ENCODE peak calls at places on chromosome 21, in six cellular contexts. F is lower leg skin; P is CD4-positive, alpha-beta T cell; V is Calu3; D is cardiac muscle cell; O is brain microvascular endothelial cell. Y is an unnamed sample.

GRCh38 chr21:36211660-36212512 is 55.3 kb downstream of the DOP1B start:
- DNase-seq in F (no peak), P (no peak), V (no peak), D (peak), O (peak), Y (no peak)

GRCh38 chr21:39317134-39318090 is 4.0 kb upstream of the BRWD1 start:
- DNase-seq in F (no peak), P (no peak), V (no peak), D (peak), O (no peak), Y (no peak)

GRCh38 chr21:45182958-45183357 is 104.7 kb downstream of the POFUT2 start:
- DNase-seq in F (no peak), P (no peak), V (no peak), D (no peak), O (no peak), Y (no peak)

GRCh38 chr21:41752231-41752681 is 14.6 kb downstream of the RIPK4 start:
- DNase-seq in F (no peak), P (no peak), V (no peak), D (peak), O (no peak), Y (no peak)

GRCh38 chr21:45001134-45002095 is 61.6 kb downstream of the SLX9 start:
- DNase-seq in F (peak), P (no peak), V (peak), D (peak), O (no peak), Y (no peak)

GRCh38 chr21:15562748-15563147 is 167.0 kb upstream of the USP25 start:
- DNase-seq in F (no peak), P (no peak), V (no peak), D (no peak), O (no peak), Y (no peak)

GRCh38 chr21:45911806-45912325 is 69.7 kb upstream of the COL6A1 start:
- DNase-seq in F (no peak), P (no peak), V (no peak), D (no peak), O (no peak), Y (no peak)

GRCh38 chr21:43727571-43728466 is 8.9 kb downstream of the PDXK start:
- DNase-seq in F (no peak), P (no peak), V (peak), D (peak), O (no peak), Y (no peak)

GRCh38 chr21:41048141-41048540 is 119.8 kb upstream of the BACE2 start:
- DNase-seq in F (no peak), P (no peak), V (no peak), D (no peak), O (no peak), Y (no peak)

GRCh38 chr21:44785620-44786344 is 15.8 kb downstream of the UBE2G2 start:
- DNase-seq in F (no peak), P (no peak), V (no peak), D (peak), O (no peak), Y (no peak)

GRCh38 chr21:15850645-15851044 is 120.9 kb downstream of the USP25 start:
- DNase-seq in F (no peak), P (no peak), V (no peak), D (peak), O (peak), Y (no peak)

GRCh38 chr21:43340491-43341348 is 86.2 kb downstream of the SIK1 start:
- DNase-seq in F (no peak), P (no peak), V (peak), D (peak), O (peak), Y (no peak)

GRCh38 chr21:29372063-29372802 is 73.5 kb downstream of the BACH1 start:
- DNase-seq in F (no peak), P (peak), V (peak), D (peak), O (peak), Y (no peak)

GRCh38 chr21:41768371-41769042 is 1.7 kb upstream of the RIPK4 start:
- DNase-seq in F (peak), P (no peak), V (peak), D (peak), O (peak), Y (no peak)

GRCh38 chr21:43645414-43645891 is 13.8 kb downstream of the HSF2BP start:
- DNase-seq in F (peak), P (no peak), V (peak), D (peak), O (peak), Y (no peak)

GRCh38 chr21:40041446-40041845 is 174.2 kb downstream of the PCP4 start:
- DNase-seq in F (no peak), P (no peak), V (no peak), D (no peak), O (no peak), Y (no peak)

GRCh38 chr21:15079276-15079675 is 14.5 kb upstream of the NRIP1 start:
- DNase-seq in F (no peak), P (no peak), V (no peak), D (no peak), O (no peak), Y (no peak)

GRCh38 chr21:42532466-42533181 is 19.0 kb downstream of the SLC37A1 start:
- DNase-seq in F (peak), P (no peak), V (no peak), D (no peak), O (no peak), Y (peak)

GRCh38 chr21:14589855-14590563 is 43.9 kb upstream of the SAMSN1 start:
- DNase-seq in F (no peak), P (no peak), V (no peak), D (no peak), O (no peak), Y (no peak)

GRCh38 chr21:46124926-46125845 is 27.3 kb downstream of the COL6A2 start:
- DNase-seq in F (peak), P (no peak), V (no peak), D (no peak), O (no peak), Y (peak)

GRCh38 chr21:15904389-15904788 is 174.6 kb downstream of the USP25 start:
- DNase-seq in F (no peak), P (no peak), V (no peak), D (no peak), O (no peak), Y (no peak)

GRCh38 chr21:44052071-44052829 is 40.1 kb downstream of the TRAPPC10 start:
- DNase-seq in F (peak), P (no peak), V (no peak), D (peak), O (no peak), Y (no peak)

GRCh38 chr21:35738342-35738961 is 321.9 kb downstream of the SETD4 start:
- DNase-seq in F (no peak), P (no peak), V (no peak), D (peak), O (peak), Y (no peak)

GRCh38 chr21:42313501-42313969 is 1.7 kb downstream of the TFF3 start:
- DNase-seq in F (peak), P (no peak), V (no peak), D (no peak), O (no peak), Y (no peak)

GRCh38 chr21:40254540-40255455 is 387.6 kb downstream of the PCP4 start:
- DNase-seq in F (no peak), P (no peak), V (no peak), D (no peak), O (no peak), Y (no peak)

GRCh38 chr21:28473530-28474225 is 519.0 kb downstream of the LTN1 start:
- DNase-seq in F (no peak), P (no peak), V (no peak), D (peak), O (no peak), Y (no peak)

GRCh38 chr21:43893536-43894205 is 28.6 kb downstream of the AGPAT3 start:
- DNase-seq in F (no peak), P (no peak), V (no peak), D (peak), O (no peak), Y (no peak)

GRCh38 chr21:42041711-42042110 is 29.4 kb upstream of the UMODL1 start:
- DNase-seq in F (no peak), P (no peak), V (no peak), D (no peak), O (no peak), Y (no peak)

GRCh38 chr21:24470852-24471251 is 1136.4 kb downstream of the MRPL39 start:
- DNase-seq in F (no peak), P (no peak), V (no peak), D (no peak), O (no peak), Y (no peak)

GRCh38 chr21:41010981-41011380 is 157.0 kb upstream of the BACE2 start:
- DNase-seq in F (no peak), P (no peak), V (no peak), D (no peak), O (no peak), Y (no peak)

GRCh38 chr21:45607021-45607921 is 36.3 kb upstream of the PCBP3 start:
- DNase-seq in F (peak), P (peak), V (no peak), D (peak), O (peak), Y (no peak)

GRCh38 chr21:46211376-46211775 is 17.2 kb downstream of the LSS start:
- DNase-seq in F (no peak), P (no peak), V (no peak), D (no peak), O (no peak), Y (peak)

GRCh38 chr21:42636535-42636914 is 16.9 kb upstream of the PDE9A start:
- DNase-seq in F (no peak), P (no peak), V (no peak), D (peak), O (peak), Y (no peak)

GRCh38 chr21:44773291-44773932 is 28.2 kb downstream of the UBE2G2 start:
- DNase-seq in F (peak), P (no peak), V (no peak), D (no peak), O (no peak), Y (no peak)

GRCh38 chr21:38258803-38259485 is 2.2 kb downstream of the KCNJ15 start:
- DNase-seq in F (no peak), P (no peak), V (no peak), D (peak), O (peak), Y (no peak)

GRCh38 chr21:24375201-24375600 is 1232.1 kb downstream of the MRPL39 start:
- DNase-seq in F (no peak), P (no peak), V (no peak), D (no peak), O (no peak), Y (no peak)

GRCh38 chr21:44925027-44925755 is 4.5 kb upstream of the ITGB2 start:
- DNase-seq in F (no peak), P (no peak), V (no peak), D (peak), O (no peak), Y (no peak)

GRCh38 chr21:42654179-42654912 is 925 bp downstream of the PDE9A start:
- DNase-seq in F (no peak), P (no peak), V (peak), D (no peak), O (no peak), Y (no peak)

GRCh38 chr21:46189213-46189958 is 5.1 kb upstream of the SPATC1L start:
- DNase-seq in F (no peak), P (no peak), V (no peak), D (peak), O (peak), Y (peak)

GRCh38 chr21:38955495-38955894 is 149.8 kb downstream of the ETS2 start:
- DNase-seq in F (no peak), P (no peak), V (no peak), D (peak), O (peak), Y (no peak)

GRCh38 chr21:30935121-30935888 is 53.9 kb upstream of the KRTAP11-1 start:
- DNase-seq in F (no peak), P (no peak), V (no peak), D (no peak), O (no peak), Y (no peak)
- TF ChIP-seq CTCF in F (no peak), P (no peak), V (no peak), D (no peak), O (no peak), Y (no peak)

DNA sequence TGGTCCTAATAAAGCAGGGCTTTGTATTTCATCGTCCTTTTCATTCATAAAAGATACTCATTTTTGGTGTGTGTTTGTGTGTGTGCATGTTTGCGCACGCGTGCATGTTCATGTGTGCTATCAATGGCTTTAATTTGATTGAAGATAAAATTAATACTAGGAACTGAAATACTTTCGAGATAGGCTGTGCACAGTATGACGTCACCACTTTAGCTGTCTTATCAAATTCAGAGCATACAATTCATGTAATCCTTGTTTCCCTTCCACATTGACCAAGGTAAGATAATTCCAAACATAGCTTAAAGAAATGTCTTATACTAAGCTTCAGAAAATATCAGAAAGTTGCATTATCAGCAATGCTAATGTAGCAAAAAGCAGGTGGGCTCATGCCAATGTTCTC is 113.6 kb upstream of the CYYR1 start:
- DNase-seq in F (no peak), P (no peak), V (no peak), D (no peak), O (no peak), Y (no peak)
- TF ChIP-seq CTCF in F (no peak), P (no peak), V (no peak), D (no peak), O (no peak), Y (no peak)

DNA sequence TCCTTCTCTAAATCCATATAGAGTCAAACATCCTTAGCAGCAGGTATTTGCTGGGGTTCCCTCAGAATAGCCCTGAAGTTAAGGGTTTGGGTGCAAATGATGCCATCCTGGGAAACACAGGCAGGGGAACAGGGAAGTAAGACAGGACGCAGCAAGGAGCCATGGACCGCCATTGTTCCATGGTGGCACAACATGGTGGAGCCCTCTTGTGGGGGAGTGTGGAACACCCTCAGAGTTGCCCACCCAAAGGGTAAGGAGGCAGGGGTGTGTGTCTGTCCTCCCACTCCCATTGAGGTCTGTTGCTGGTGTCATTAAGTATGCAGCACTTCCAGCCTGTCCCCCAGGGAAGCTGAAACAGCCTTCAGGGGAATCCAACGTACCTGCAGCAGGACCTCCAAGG is 20.4 kb upstream of the RCAN1 start:
- DNase-seq in F (peak), P (no peak), V (peak), D (no peak), O (no peak), Y (no peak)
- TF ChIP-seq CTCF in F (no peak), P (no peak), V (peak), D (peak), O (peak), Y (no peak)

DNA sequence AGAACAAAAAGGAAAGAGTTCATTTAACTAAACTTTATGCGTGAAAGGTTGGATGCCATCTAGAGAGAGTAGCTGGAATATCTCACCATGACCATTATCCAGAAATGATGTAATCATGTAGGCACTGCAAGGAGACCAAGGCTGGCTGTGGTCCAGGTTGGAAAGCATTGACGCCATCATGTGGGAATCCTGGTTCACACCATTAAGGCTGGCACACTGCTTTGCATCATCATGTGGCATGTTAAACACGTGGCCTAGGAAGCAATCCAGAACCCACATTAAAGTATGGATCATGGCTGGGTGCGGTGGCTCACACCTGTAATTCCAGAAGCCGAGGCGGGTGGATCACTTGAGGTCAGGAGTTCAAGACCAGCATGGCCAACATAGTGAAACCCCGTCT is 4.3 kb downstream of the ADAMTS1 start:
- DNase-seq in F (peak), P (no peak), V (peak), D (peak), O (peak), Y (no peak)
- TF ChIP-seq CTCF in F (no peak), P (no peak), V (no peak), D (no peak), O (peak), Y (no peak)

DNA sequence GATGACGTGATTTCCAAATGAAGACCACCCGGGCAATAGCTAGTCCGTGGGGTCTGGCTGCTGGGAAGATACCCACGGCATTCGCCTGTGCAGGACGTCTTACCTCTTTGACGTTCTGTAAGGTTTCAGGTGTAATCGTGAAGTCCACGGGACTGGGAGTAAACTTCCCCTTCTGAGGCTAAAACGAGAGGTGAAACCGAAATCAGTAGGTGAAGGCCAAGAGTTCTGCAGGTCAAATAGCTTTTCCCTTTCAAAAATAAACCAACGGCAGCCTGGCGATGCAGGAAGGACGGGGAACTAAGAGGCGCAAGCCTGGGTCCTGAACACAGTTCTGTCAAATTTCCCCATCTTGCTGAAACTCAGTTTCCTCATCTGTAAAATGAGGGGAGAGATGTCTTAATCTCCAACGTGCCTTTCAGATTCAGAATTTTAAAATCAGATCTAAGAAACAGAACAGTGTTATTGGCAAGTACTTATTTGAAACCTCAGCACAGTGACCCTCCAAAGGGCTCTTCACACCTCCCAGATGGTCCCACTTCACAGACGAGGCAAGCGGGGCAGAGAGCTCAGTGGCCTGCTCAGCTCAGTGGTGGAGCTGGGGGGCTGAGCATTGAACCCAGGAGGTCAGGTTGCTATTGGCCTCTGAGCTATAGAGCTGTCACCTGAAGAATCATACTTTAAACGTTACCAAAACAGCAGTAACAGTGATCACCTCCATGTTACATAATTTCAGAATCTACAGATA is 34.7 kb downstream of the VPS26C start:
- DNase-seq in F (peak), P (no peak), V (no peak), D (no peak), O (no peak), Y (no peak)
- TF ChIP-seq CTCF in F (no peak), P (no peak), V (no peak), D (no peak), O (no peak), Y (no peak)

DNA sequence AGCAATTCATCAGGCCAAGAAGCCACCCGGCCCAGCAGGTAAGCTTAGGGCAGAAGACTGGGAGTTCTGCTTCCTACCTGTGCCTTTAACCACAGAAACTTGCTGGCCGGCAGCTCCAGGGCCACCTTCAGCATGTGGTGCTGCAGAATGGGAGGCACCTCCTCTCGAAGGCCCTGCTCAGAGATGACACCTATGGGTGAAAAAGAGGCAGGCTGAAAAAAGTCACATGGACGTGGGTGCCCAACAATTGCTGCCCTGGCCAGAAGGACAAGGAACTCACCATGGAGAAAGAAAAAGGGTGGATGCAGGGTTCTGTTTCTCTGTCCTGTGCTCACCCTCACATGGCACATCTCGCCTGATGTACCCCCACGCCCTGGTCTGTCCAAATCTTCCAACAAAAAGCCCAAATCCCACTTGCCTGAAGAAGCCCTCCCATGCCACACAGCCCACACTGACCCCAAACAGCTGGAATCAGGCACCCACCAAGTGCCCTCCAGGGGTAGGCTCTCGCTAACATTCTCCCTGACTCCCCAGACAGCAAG is 33.0 kb downstream of the URB1 start:
- DNase-seq in F (no peak), P (no peak), V (peak), D (no peak), O (no peak), Y (no peak)
- TF ChIP-seq CTCF in F (no peak), P (no peak), V (no peak), D (peak), O (peak), Y (no peak)

DNA sequence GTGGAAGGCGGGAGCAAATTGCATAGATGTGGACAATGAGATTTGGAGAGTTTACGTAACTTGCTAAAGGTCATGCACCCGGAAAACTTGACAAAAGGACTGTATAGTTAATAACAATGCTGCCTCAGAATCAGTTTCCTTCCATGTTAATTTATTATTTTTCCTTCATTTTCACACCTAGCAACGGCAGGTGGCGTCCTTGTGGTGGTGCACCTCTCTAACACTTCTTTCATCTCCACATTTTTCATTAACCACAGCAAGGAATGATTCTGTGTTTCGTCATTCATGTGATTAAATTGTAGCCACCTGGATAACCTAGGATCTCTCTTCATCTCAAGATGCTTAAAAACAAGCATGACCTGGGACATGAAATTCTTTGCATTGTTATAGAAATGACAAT is 2133.0 kb downstream of the NCAM2 start:
- DNase-seq in F (no peak), P (no peak), V (no peak), D (no peak), O (no peak), Y (no peak)
- TF ChIP-seq CTCF in F (no peak), P (no peak), V (no peak), D (no peak), O (no peak), Y (no peak)